ENCODE peak calls at places on chromosome 13, in five cellular contexts. U, N, R, L and E are unnamed samples.

GRCh38 chr13:52725302-52725701 is 14.3 kb downstream of the CNMD start:
- DNase-seq in U (no peak), L (no peak), N (no peak), R (no peak), E (no peak)

GRCh38 chr13:63088226-63088625 is 1672.6 kb upstream of the PCDH20 start:
- DNase-seq in L (no peak), N (no peak), R (no peak), U (no peak), E (no peak)

GRCh38 chr13:25732146-25732865 is 319.5 kb downstream of the SHISA2 start:
- DNase-seq in L (no peak), U (no peak), N (no peak), R (no peak), E (no peak)

GRCh38 chr13:104024416-104025170 is 958.4 kb upstream of the SLC10A2 start:
- DNase-seq in R (no peak), N (no peak), U (no peak), L (no peak), E (no peak)

GRCh38 chr13:23418776-23419683 is 14.5 kb downstream of the SACS start:
- DNase-seq in N (no peak), R (no peak), L (no peak), U (no peak), E (no peak)

GRCh38 chr13:100240109-100240779 is 151.4 kb downstream of the PCCA start:
- DNase-seq in L (no peak), N (no peak), U (no peak), R (no peak), E (no peak)

GRCh38 chr13:62321895-62322294 is 906.2 kb upstream of the PCDH20 start:
- DNase-seq in R (no peak), N (no peak), L (no peak), U (no peak), E (no peak)

GRCh38 chr13:29925457-29925856 is 75.0 kb upstream of the UBL3 start:
- DNase-seq in R (peak; percentile 77), N (peak; percentile 70), L (peak; percentile 66), U (peak; percentile 89), E (no peak)

GRCh38 chr13:111359237-111359915 is 38.9 kb downstream of the TEX29 start:
- DNase-seq in N (no peak), U (no peak), L (no peak), R (no peak), E (no peak)

GRCh38 chr13:113567681-113568080 is 16.9 kb upstream of the TFDP1 start:
- DNase-seq in R (no peak), N (peak; percentile 3), L (no peak), U (no peak), E (no peak)

GRCh38 chr13:79782541-79783216 is 301.7 kb downstream of the NDFIP2 start:
- DNase-seq in R (no peak), N (no peak), U (peak; percentile 14), L (peak; percentile 25), E (peak; percentile 49)

DNA sequence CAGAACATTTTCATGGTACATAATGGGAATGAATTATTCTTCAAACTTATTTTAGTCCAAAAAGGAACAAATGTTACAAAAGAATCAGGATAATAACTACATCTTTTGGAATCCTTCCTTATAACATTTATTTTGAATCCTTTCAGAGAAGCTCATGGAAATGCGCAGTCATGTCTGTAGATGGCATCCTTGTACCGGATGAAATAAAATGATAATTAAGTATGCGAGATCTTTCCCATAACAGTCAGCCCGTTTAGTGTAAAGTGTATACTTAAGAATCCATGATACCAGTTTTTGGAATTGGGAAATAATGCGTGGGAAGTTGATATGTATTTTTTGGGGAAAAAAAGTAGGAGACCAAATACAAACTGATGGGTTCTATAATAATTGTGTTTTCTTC is 418.8 kb downstream of the GPC5 start:
- DNase-seq in L (no peak), R (no peak), U (peak; percentile 1), N (no peak), E (no peak)
- TF ChIP-seq CTCF in L (peak; percentile 13), R (no peak), U (no peak), N (no peak), E (peak; percentile 41)

GRCh38 chr13:50693755-50694154 is 149.7 kb downstream of the DLEU7 start:
- DNase-seq in N (no peak), L (no peak), R (no peak), U (no peak), E (no peak)
- H3K4me3 ChIP-seq in N (no peak overlapping the region), L (no peak overlapping the region), R (no peak overlapping the region), U (no peak overlapping the region), E (no peak overlapping the region)

GRCh38 chr13:41941174-41941573 is 19.7 kb downstream of the VWA8 start:
- DNase-seq in U (no peak), N (no peak), L (no peak), R (no peak), E (no peak)

GRCh38 chr13:41944635-41945401 is 16.1 kb downstream of the VWA8 start:
- DNase-seq in L (no peak), N (no peak), U (peak; percentile 80), R (no peak), E (no peak)

GRCh38 chr13:41939403-41939802 is 21.5 kb downstream of the VWA8 start:
- DNase-seq in L (no peak), N (no peak), R (no peak), U (no peak), E (no peak)

GRCh38 chr13:41944229-41944628 is 16.7 kb downstream of the VWA8 start:
- DNase-seq in N (no peak), L (no peak), R (no peak), U (no peak), E (no peak)

DNA sequence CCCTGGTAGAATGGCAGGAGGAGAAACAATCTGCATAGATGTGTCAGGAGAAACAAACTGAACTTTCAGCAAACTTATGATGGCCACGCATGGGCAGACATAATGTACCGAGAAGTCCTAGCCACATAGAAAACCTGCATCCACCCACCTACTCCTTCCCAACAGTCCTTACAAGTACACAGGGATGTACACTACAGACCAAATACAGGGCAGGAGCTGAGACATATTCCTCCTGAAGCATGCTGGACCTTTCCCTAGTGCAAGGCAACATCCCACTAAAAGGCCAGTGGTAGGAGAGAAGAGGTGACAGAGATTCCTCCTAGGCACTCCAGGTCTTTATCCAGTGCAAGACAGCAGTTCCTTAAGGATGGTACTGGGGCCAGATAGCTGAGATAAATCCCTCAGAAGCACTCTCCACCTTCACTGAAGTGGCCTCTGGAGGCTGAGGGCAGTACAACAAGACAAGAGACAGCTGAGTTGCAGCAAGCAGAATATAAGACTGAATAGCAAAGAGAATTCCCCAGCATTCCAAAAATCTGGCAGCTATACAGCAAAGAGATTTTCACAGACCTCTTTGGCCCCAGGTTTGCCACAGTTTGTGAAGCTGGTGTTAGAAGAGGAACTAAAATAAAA is 18.3 kb downstream of the VWA8 start:
- DNase-seq in N (no peak), U (no peak), L (no peak), R (peak; percentile 22), E (no peak)
- TF ChIP-seq CTCF in N (no peak), U (peak; percentile 9), L (peak; percentile 47), R (peak; percentile 10), E (no peak)

GRCh38 chr13:50386527-50387123 is 371.4 kb downstream of the KCNRG start:
- DNase-seq in L (no peak), N (no peak), U (no peak), R (no peak), E (no peak)
- H3K4me3 ChIP-seq in L (peak overlapping the region; percentile 78), N (no peak overlapping the region), U (no peak overlapping the region), R (no peak overlapping the region), E (peak overlapping the region; percentile 26)